ENCODE peak calls at places on chromosomes 16 and 17, in eight cellular contexts. M is SK-N-DZ; R is glomerular endothelial cell; L is NAMALWA; X is adipocyte; Q is activated gamma-delta T cell; I is effector CD4-positive, alpha-beta T cell; P is WTC11. O is an unnamed sample.

GRCh38 chr17:10368561-10368960 is 4.2 kb downstream of the MYH13 start:
- DNase-seq in M (no peak), L (no peak), P (no peak), I (no peak), R (no peak), Q (no peak), X (no peak), O (no peak)

GRCh38 chr17:83032781-83033180 is 46.6 kb upstream of the METRNL start:
- DNase-seq in X (no peak), M (no peak), L (no peak), P (no peak), R (no peak), Q (no peak), I (no peak), O (no peak)

GRCh38 chr17:81502471-81503017 is 10.1 kb downstream of the ACTG1 start:
- DNase-seq in M (no peak), L (no peak), R (no peak), X (no peak), Q (no peak), I (no peak), P (no peak), O (no peak)

GRCh38 chr17:81301195-81302144 is 6.4 kb upstream of the SLC38A10 start:
- DNase-seq in R (no peak), Q (no peak), L (no peak), P (no peak), X (no peak), M (no peak), I (no peak), O (no peak)

GRCh38 chr17:60173304-60173807 is 23.6 kb downstream of the CA4 start:
- DNase-seq in P (no peak), R (no peak), M (no peak), Q (no peak), X (no peak), L (no peak), I (no peak), O (no peak)

GRCh38 chr16:80123189-80123588 is 417.6 kb upstream of the DYNLRB2 start:
- DNase-seq in M (peak), P (no peak), X (peak), Q (no peak), I (no peak), R (no peak), L (no peak), O (no peak)

GRCh38 chr17:66190738-66191606 is 961 bp downstream of the CEP112 start:
- DNase-seq in I (no peak), Q (no peak), P (no peak), X (peak), L (peak), M (no peak), R (no peak), O (no peak)

GRCh38 chr16:86375841-86376240 is 134.5 kb upstream of the FOXF1 start:
- DNase-seq in M (no peak), L (no peak), X (no peak), P (no peak), Q (no peak), I (no peak), R (no peak), O (no peak)

GRCh38 chr17:41486809-41487530 is 2.7 kb downstream of the KRT36 start:
- DNase-seq in L (peak), M (no peak), X (no peak), R (no peak), I (no peak), Q (no peak), P (peak), O (no peak)

GRCh38 chr16:89326721-89327120 is 109.2 kb downstream of the ZNF778 start:
- DNase-seq in L (no peak), X (no peak), Q (no peak), P (peak), I (no peak), R (no peak), M (no peak), O (no peak)

GRCh38 chr17:78355701-78356100 is 4.2 kb downstream of the SOCS3 start:
- DNase-seq in L (no peak), I (no peak), Q (no peak), M (no peak), P (no peak), R (no peak), X (no peak), O (peak)

GRCh38 chr17:40535924-40536717 is 29.2 kb downstream of the CCR7 start:
- DNase-seq in M (no peak), Q (no peak), P (no peak), X (no peak), R (peak), I (no peak), L (no peak), O (peak)

GRCh38 chr17:80872999-80873951 is 118.4 kb upstream of the CHMP6 start:
- DNase-seq in L (no peak), M (no peak), I (no peak), X (peak), R (no peak), Q (no peak), P (peak), O (peak)

GRCh38 chr17:4576729-4577322 is 7.5 kb upstream of the SMTNL2 start:
- DNase-seq in R (no peak), X (no peak), Q (no peak), L (no peak), I (no peak), M (peak), P (peak), O (peak)

GRCh38 chr17:70187383-70187782 is 18.1 kb downstream of the KCNJ2 start:
- DNase-seq in P (no peak), X (no peak), L (no peak), R (no peak), Q (no peak), I (no peak), M (no peak), O (no peak)

GRCh38 chr16:56513972-56514371 is 5.9 kb downstream of the BBS2 start:
- DNase-seq in Q (no peak), I (peak), R (peak), X (peak), P (no peak), M (peak), L (peak), O (no peak)

GRCh38 chr17:29643817-29644160 is 21.1 kb upstream of the CORO6 start:
- DNase-seq in Q (no peak), M (peak), P (no peak), R (no peak), X (no peak), L (no peak), I (no peak), O (no peak)

GRCh38 chr17:78391843-78392242 is 13.4 kb downstream of the PGS1 start:
- DNase-seq in L (no peak), R (no peak), Q (no peak), X (peak), M (no peak), P (no peak), I (no peak), O (no peak)

O was measured in psoas muscle.